ENCODE peak calls at places on chromosomes 5 and 9, in nine cellular contexts. One of them, this sample, is unnamed.

GRCh38 chr5:128328479-128328878 is 209.6 kb downstream of the FBN2 start:
- DNase-seq in MM.1S: no peak
- DNase-seq in osteoblast: no peak
- DNase-seq in GM13977: no peak
- DNase-seq in astrocyte of the spinal cord: no peak
- DNase-seq in fibroblast of lung: peak
- DNase-seq in BJ: no peak
- DNase-seq in activated CD8-positive, alpha-beta T cell treated with anti-CD3 and anti-CD28 coated beads for 36 hours: no peak
- DNase-seq in GM10248: no peak
- DNase-seq in this sample: no peak

GRCh38 chr5:172642046-172642409 is 965 bp downstream of the NEURL1B start:
- DNase-seq in osteoblast: peak
- DNase-seq in activated CD8-positive, alpha-beta T cell treated with anti-CD3 and anti-CD28 coated beads for 36 hours: no peak
- DNase-seq in MM.1S: no peak
- DNase-seq in BJ: no peak
- DNase-seq in GM10248: no peak
- DNase-seq in astrocyte of the spinal cord: peak
- DNase-seq in fibroblast of lung: peak
- DNase-seq in GM13977: no peak
- DNase-seq in this sample: no peak

GRCh38 chr5:109759304-109759703 is 69.6 kb downstream of the MAN2A1 start:
- DNase-seq in astrocyte of the spinal cord: peak
- DNase-seq in BJ: no peak
- DNase-seq in activated CD8-positive, alpha-beta T cell treated with anti-CD3 and anti-CD28 coated beads for 36 hours: no peak
- DNase-seq in MM.1S: no peak
- DNase-seq in GM10248: no peak
- DNase-seq in osteoblast: no peak
- DNase-seq in fibroblast of lung: no peak
- DNase-seq in GM13977: no peak
- DNase-seq in this sample: no peak

GRCh38 chr9:95807326-95807947 is 68.1 kb upstream of the ERCC6L2 start:
- DNase-seq in activated CD8-positive, alpha-beta T cell treated with anti-CD3 and anti-CD28 coated beads for 36 hours: no peak
- DNase-seq in GM10248: no peak
- DNase-seq in MM.1S: no peak
- DNase-seq in BJ: no peak
- DNase-seq in fibroblast of lung: no peak
- DNase-seq in astrocyte of the spinal cord: peak
- DNase-seq in osteoblast: no peak
- DNase-seq in GM13977: no peak
- DNase-seq in this sample: no peak

GRCh38 chr9:25205285-25205684 is 473.0 kb downstream of the TUSC1 start:
- DNase-seq in BJ: no peak
- DNase-seq in GM10248: no peak
- DNase-seq in GM13977: no peak
- DNase-seq in activated CD8-positive, alpha-beta T cell treated with anti-CD3 and anti-CD28 coated beads for 36 hours: no peak
- DNase-seq in MM.1S: no peak
- DNase-seq in osteoblast: no peak
- DNase-seq in fibroblast of lung: no peak
- DNase-seq in astrocyte of the spinal cord: no peak
- DNase-seq in this sample: no peak

GRCh38 chr5:2511131-2511530 is 240.3 kb downstream of the IRX2 start:
- DNase-seq in astrocyte of the spinal cord: no peak
- DNase-seq in BJ: no peak
- DNase-seq in fibroblast of lung: no peak
- DNase-seq in GM10248: no peak
- DNase-seq in activated CD8-positive, alpha-beta T cell treated with anti-CD3 and anti-CD28 coated beads for 36 hours: no peak
- DNase-seq in MM.1S: no peak
- DNase-seq in osteoblast: no peak
- DNase-seq in GM13977: no peak
- DNase-seq in this sample: no peak

GRCh38 chr5:147669113-147669869 is 113.2 kb downstream of the JAKMIP2 start:
- DNase-seq in astrocyte of the spinal cord: no peak
- DNase-seq in fibroblast of lung: no peak
- DNase-seq in MM.1S: no peak
- DNase-seq in BJ: no peak
- DNase-seq in osteoblast: no peak
- DNase-seq in GM13977: no peak
- DNase-seq in activated CD8-positive, alpha-beta T cell treated with anti-CD3 and anti-CD28 coated beads for 36 hours: no peak
- DNase-seq in GM10248: no peak
- DNase-seq in this sample: no peak

GRCh38 chr5:177311361-177311722 is 356 bp downstream of the MXD3 start:
- DNase-seq in GM13977: no peak
- DNase-seq in astrocyte of the spinal cord: no peak
- DNase-seq in fibroblast of lung: no peak
- DNase-seq in MM.1S: no peak
- DNase-seq in GM10248: no peak
- DNase-seq in BJ: no peak
- DNase-seq in activated CD8-positive, alpha-beta T cell treated with anti-CD3 and anti-CD28 coated beads for 36 hours: no peak
- DNase-seq in osteoblast: peak
- DNase-seq in this sample: no peak

GRCh38 chr9:91814681-91815212 is 135.3 kb downstream of the ROR2 start:
- DNase-seq in GM13977: no peak
- DNase-seq in BJ: no peak
- DNase-seq in fibroblast of lung: no peak
- DNase-seq in astrocyte of the spinal cord: no peak
- DNase-seq in MM.1S: no peak
- DNase-seq in osteoblast: no peak
- DNase-seq in activated CD8-positive, alpha-beta T cell treated with anti-CD3 and anti-CD28 coated beads for 36 hours: no peak
- DNase-seq in GM10248: no peak
- DNase-seq in this sample: no peak

GRCh38 chr5:56358703-56359428 is 125.7 kb upstream of the ANKRD55 start:
- DNase-seq in activated CD8-positive, alpha-beta T cell treated with anti-CD3 and anti-CD28 coated beads for 36 hours: no peak
- DNase-seq in GM13977: no peak
- DNase-seq in fibroblast of lung: peak
- DNase-seq in astrocyte of the spinal cord: peak
- DNase-seq in osteoblast: no peak
- DNase-seq in BJ: no peak
- DNase-seq in GM10248: no peak
- DNase-seq in MM.1S: no peak
- DNase-seq in this sample: no peak

GRCh38 chr9:87167616-87168015 is 220.3 kb upstream of the GAS1 start:
- DNase-seq in activated CD8-positive, alpha-beta T cell treated with anti-CD3 and anti-CD28 coated beads for 36 hours: no peak
- DNase-seq in BJ: no peak
- DNase-seq in astrocyte of the spinal cord: no peak
- DNase-seq in GM13977: no peak
- DNase-seq in osteoblast: peak
- DNase-seq in fibroblast of lung: no peak
- DNase-seq in MM.1S: no peak
- DNase-seq in GM10248: no peak
- DNase-seq in this sample: no peak

GRCh38 chr5:135488727-135489465 is 36.7 kb upstream of the TIFAB start:
- DNase-seq in astrocyte of the spinal cord: peak
- DNase-seq in GM13977: no peak
- DNase-seq in fibroblast of lung: peak
- DNase-seq in activated CD8-positive, alpha-beta T cell treated with anti-CD3 and anti-CD28 coated beads for 36 hours: no peak
- DNase-seq in GM10248: no peak
- DNase-seq in MM.1S: no peak
- DNase-seq in BJ: peak
- DNase-seq in osteoblast: peak
- DNase-seq in this sample: no peak

GRCh38 chr9:124964056-124964455 is 23.2 kb upstream of the GOLGA1 start:
- DNase-seq in MM.1S: no peak
- DNase-seq in GM10248: no peak
- DNase-seq in BJ: no peak
- DNase-seq in fibroblast of lung: no peak
- DNase-seq in osteoblast: no peak
- DNase-seq in activated CD8-positive, alpha-beta T cell treated with anti-CD3 and anti-CD28 coated beads for 36 hours: no peak
- DNase-seq in GM13977: no peak
- DNase-seq in astrocyte of the spinal cord: no peak
- DNase-seq in this sample: no peak

GRCh38 chr5:16480821-16481538 is 15.4 kb upstream of the ZNF622 start:
- DNase-seq in GM10248: no peak
- DNase-seq in fibroblast of lung: no peak
- DNase-seq in GM13977: no peak
- DNase-seq in BJ: no peak
- DNase-seq in osteoblast: no peak
- DNase-seq in activated CD8-positive, alpha-beta T cell treated with anti-CD3 and anti-CD28 coated beads for 36 hours: no peak
- DNase-seq in MM.1S: no peak
- DNase-seq in astrocyte of the spinal cord: no peak
- DNase-seq in this sample: no peak

GRCh38 chr5:151079838-151080619 is 805 bp downstream of the TNIP1 start:
- DNase-seq in GM10248: no peak
- DNase-seq in activated CD8-positive, alpha-beta T cell treated with anti-CD3 and anti-CD28 coated beads for 36 hours: peak
- DNase-seq in astrocyte of the spinal cord: peak
- DNase-seq in GM13977: no peak
- DNase-seq in BJ: no peak
- DNase-seq in osteoblast: no peak
- DNase-seq in fibroblast of lung: peak
- DNase-seq in MM.1S: no peak
- DNase-seq in this sample: no peak

GRCh38 chr5:97133106-97133505 is 9.3 kb downstream of the LIX1 start:
- DNase-seq in osteoblast: no peak
- DNase-seq in astrocyte of the spinal cord: no peak
- DNase-seq in BJ: no peak
- DNase-seq in activated CD8-positive, alpha-beta T cell treated with anti-CD3 and anti-CD28 coated beads for 36 hours: no peak
- DNase-seq in MM.1S: no peak
- DNase-seq in fibroblast of lung: peak
- DNase-seq in GM10248: no peak
- DNase-seq in GM13977: no peak
- DNase-seq in this sample: no peak

GRCh38 chr5:133967124-133967523 is 1.3 kb downstream of the C5orf15 start:
- DNase-seq in fibroblast of lung: peak
- DNase-seq in GM10248: no peak
- DNase-seq in activated CD8-positive, alpha-beta T cell treated with anti-CD3 and anti-CD28 coated beads for 36 hours: no peak
- DNase-seq in GM13977: no peak
- DNase-seq in BJ: no peak
- DNase-seq in MM.1S: no peak
- DNase-seq in osteoblast: no peak
- DNase-seq in astrocyte of the spinal cord: peak
- DNase-seq in this sample: no peak

GRCh38 chr5:29543501-29543900 is 1650.0 kb upstream of the CDH6 start:
- DNase-seq in astrocyte of the spinal cord: no peak
- DNase-seq in osteoblast: no peak
- DNase-seq in GM13977: no peak
- DNase-seq in GM10248: no peak
- DNase-seq in fibroblast of lung: no peak
- DNase-seq in activated CD8-positive, alpha-beta T cell treated with anti-CD3 and anti-CD28 coated beads for 36 hours: no peak
- DNase-seq in MM.1S: no peak
- DNase-seq in BJ: no peak
- DNase-seq in this sample: no peak

GRCh38 chr9:108831496-108832178 is 24.1 kb downstream of the ACTL7B start:
- DNase-seq in osteoblast: no peak
- DNase-seq in astrocyte of the spinal cord: no peak
- DNase-seq in GM13977: no peak
- DNase-seq in MM.1S: no peak
- DNase-seq in fibroblast of lung: no peak
- DNase-seq in activated CD8-positive, alpha-beta T cell treated with anti-CD3 and anti-CD28 coated beads for 36 hours: no peak
- DNase-seq in GM10248: no peak
- DNase-seq in BJ: no peak
- DNase-seq in this sample: no peak

GRCh38 chr9:130987738-130988399 is 21.1 kb upstream of the LAMC3 start:
- DNase-seq in MM.1S: no peak
- DNase-seq in GM13977: no peak
- DNase-seq in BJ: no peak
- DNase-seq in fibroblast of lung: no peak
- DNase-seq in GM10248: no peak
- DNase-seq in astrocyte of the spinal cord: no peak
- DNase-seq in activated CD8-positive, alpha-beta T cell treated with anti-CD3 and anti-CD28 coated beads for 36 hours: no peak
- DNase-seq in osteoblast: peak
- DNase-seq in this sample: no peak

GRCh38 chr5:17398439-17398838 is 99.6 kb upstream of the TAF11L2 start:
- DNase-seq in fibroblast of lung: peak
- DNase-seq in GM10248: no peak
- DNase-seq in astrocyte of the spinal cord: peak
- DNase-seq in GM13977: no peak
- DNase-seq in MM.1S: no peak
- DNase-seq in BJ: peak
- DNase-seq in osteoblast: no peak
- DNase-seq in activated CD8-positive, alpha-beta T cell treated with anti-CD3 and anti-CD28 coated beads for 36 hours: no peak
- DNase-seq in this sample: no peak

GRCh38 chr5:160675988-160676387 is 176.0 kb downstream of the ATP10B start:
- DNase-seq in GM13977: no peak
- DNase-seq in MM.1S: no peak
- DNase-seq in fibroblast of lung: no peak
- DNase-seq in astrocyte of the spinal cord: no peak
- DNase-seq in activated CD8-positive, alpha-beta T cell treated with anti-CD3 and anti-CD28 coated beads for 36 hours: no peak
- DNase-seq in BJ: no peak
- DNase-seq in GM10248: no peak
- DNase-seq in osteoblast: no peak
- DNase-seq in this sample: no peak
- TF ChIP-seq CTCF in GM13977: peak
- TF ChIP-seq CTCF in MM.1S: peak
- TF ChIP-seq CTCF in fibroblast of lung: no peak
- TF ChIP-seq CTCF in astrocyte of the spinal cord: no peak
- TF ChIP-seq CTCF in activated CD8-positive, alpha-beta T cell treated with anti-CD3 and anti-CD28 coated beads for 36 hours: no peak
- TF ChIP-seq CTCF in BJ: no peak
- TF ChIP-seq CTCF in GM10248: no peak
- TF ChIP-seq CTCF in osteoblast: no peak
- TF ChIP-seq CTCF in this sample: peak

DNA sequence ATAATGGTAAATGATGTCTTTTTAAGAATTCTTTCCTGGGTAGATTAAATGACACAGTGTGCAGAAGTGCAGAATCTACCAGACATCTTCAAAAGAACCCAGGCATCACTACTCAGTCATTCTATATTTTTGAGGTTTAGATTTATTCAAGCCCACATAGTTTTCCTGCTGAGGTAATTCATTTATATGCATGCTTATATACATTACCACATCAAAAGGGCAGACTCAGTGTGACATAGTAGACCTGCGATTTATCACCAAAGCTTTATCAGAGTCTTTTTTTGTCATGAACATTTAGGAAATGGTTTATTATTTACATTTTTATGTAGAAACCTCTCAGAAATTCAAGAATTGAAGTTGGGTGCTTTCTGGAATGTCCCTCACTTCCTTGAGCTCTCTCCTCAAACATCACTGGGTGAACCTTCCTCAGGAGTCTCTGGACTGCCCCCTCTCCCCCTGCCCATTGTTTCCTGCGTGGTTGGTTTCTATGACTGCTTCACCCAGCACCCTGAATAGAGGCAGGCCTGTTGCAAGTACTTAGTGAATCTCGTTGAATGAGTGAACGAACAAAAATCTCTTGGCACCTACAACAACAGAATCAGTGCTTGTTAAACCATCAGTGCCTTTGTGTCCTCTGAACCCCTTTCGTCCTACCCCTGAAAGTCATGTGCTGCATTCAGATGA is 42.5 kb downstream of the ADAMTS16 start:
- DNase-seq in BJ: no peak
- DNase-seq in astrocyte of the spinal cord: no peak
- DNase-seq in osteoblast: no peak
- DNase-seq in fibroblast of lung: peak
- DNase-seq in GM13977: no peak
- DNase-seq in MM.1S: no peak
- DNase-seq in GM10248: no peak
- DNase-seq in activated CD8-positive, alpha-beta T cell treated with anti-CD3 and anti-CD28 coated beads for 36 hours: no peak
- DNase-seq in this sample: no peak
- TF ChIP-seq CTCF in BJ: no peak
- TF ChIP-seq CTCF in astrocyte of the spinal cord: no peak
- TF ChIP-seq CTCF in osteoblast: no peak
- TF ChIP-seq CTCF in fibroblast of lung: no peak
- TF ChIP-seq CTCF in GM13977: no peak
- TF ChIP-seq CTCF in MM.1S: no peak
- TF ChIP-seq CTCF in GM10248: no peak
- TF ChIP-seq CTCF in activated CD8-positive, alpha-beta T cell treated with anti-CD3 and anti-CD28 coated beads for 36 hours: no peak
- TF ChIP-seq CTCF in this sample: no peak

GRCh38 chr9:122379340-122379739 is 8.5 kb downstream of the PTGS1 start:
- DNase-seq in activated CD8-positive, alpha-beta T cell treated with anti-CD3 and anti-CD28 coated beads for 36 hours: peak
- DNase-seq in GM10248: no peak
- DNase-seq in astrocyte of the spinal cord: no peak
- DNase-seq in BJ: no peak
- DNase-seq in MM.1S: peak
- DNase-seq in fibroblast of lung: no peak
- DNase-seq in osteoblast: no peak
- DNase-seq in GM13977: no peak
- DNase-seq in this sample: no peak
- TF ChIP-seq CTCF in activated CD8-positive, alpha-beta T cell treated with anti-CD3 and anti-CD28 coated beads for 36 hours: peak
- TF ChIP-seq CTCF in GM10248: peak
- TF ChIP-seq CTCF in astrocyte of the spinal cord: peak
- TF ChIP-seq CTCF in BJ: peak
- TF ChIP-seq CTCF in MM.1S: peak
- TF ChIP-seq CTCF in fibroblast of lung: peak
- TF ChIP-seq CTCF in osteoblast: peak
- TF ChIP-seq CTCF in GM13977: peak
- TF ChIP-seq CTCF in this sample: peak

GRCh38 chr9:81787747-81788632 is 98.6 kb upstream of the TLE1 start:
- DNase-seq in fibroblast of lung: peak
- DNase-seq in osteoblast: peak
- DNase-seq in MM.1S: no peak
- DNase-seq in activated CD8-positive, alpha-beta T cell treated with anti-CD3 and anti-CD28 coated beads for 36 hours: no peak
- DNase-seq in astrocyte of the spinal cord: peak
- DNase-seq in BJ: peak
- DNase-seq in GM13977: no peak
- DNase-seq in GM10248: no peak
- DNase-seq in this sample: no peak
- TF ChIP-seq CTCF in fibroblast of lung: no peak
- TF ChIP-seq CTCF in osteoblast: peak
- TF ChIP-seq CTCF in MM.1S: no peak
- TF ChIP-seq CTCF in activated CD8-positive, alpha-beta T cell treated with anti-CD3 and anti-CD28 coated beads for 36 hours: no peak
- TF ChIP-seq CTCF in astrocyte of the spinal cord: peak
- TF ChIP-seq CTCF in BJ: peak
- TF ChIP-seq CTCF in GM13977: no peak
- TF ChIP-seq CTCF in GM10248: no peak
- TF ChIP-seq CTCF in this sample: no peak